ENCODE peak calls at places on chromosomes 7 and 10, in nine cellular contexts. One of them, this sample, is unnamed.

GRCh38 chr7:40072268-40072667 is 62.2 kb downstream of the MPLKIP start:
- DNase-seq in HCT116: no peak
- DNase-seq in naive thymus-derived CD4-positive, alpha-beta T cell: no peak
- DNase-seq in right cardiac atrium: no peak
- DNase-seq in mesenchymal stem cell: no peak
- DNase-seq in endodermal cell: no peak
- DNase-seq in esophagus muscularis mucosa: no peak
- DNase-seq in tibial artery: no peak
- DNase-seq in HepG2: no peak
- DNase-seq in this sample: no peak

GRCh38 chr7:5647816-5648215 is 133.6 kb downstream of the RNF216 start:
- DNase-seq in esophagus muscularis mucosa: no peak
- DNase-seq in HepG2: no peak
- DNase-seq in right cardiac atrium: no peak
- DNase-seq in endodermal cell: no peak
- DNase-seq in tibial artery: no peak
- DNase-seq in mesenchymal stem cell: no peak
- DNase-seq in HCT116: no peak
- DNase-seq in naive thymus-derived CD4-positive, alpha-beta T cell: no peak
- DNase-seq in this sample: no peak

GRCh38 chr10:72784551-72785421 is 92.8 kb downstream of the MCU start:
- DNase-seq in esophagus muscularis mucosa: no peak
- DNase-seq in mesenchymal stem cell: peak; percentile 76
- DNase-seq in HepG2: no peak
- DNase-seq in HCT116: peak; percentile 21
- DNase-seq in right cardiac atrium: peak; percentile 52
- DNase-seq in naive thymus-derived CD4-positive, alpha-beta T cell: no peak
- DNase-seq in endodermal cell: peak; percentile 80
- DNase-seq in tibial artery: peak; percentile 27
- DNase-seq in this sample: peak; percentile 98

GRCh38 chr10:90769946-90770841 is 87.6 kb downstream of the HTR7 start:
- DNase-seq in esophagus muscularis mucosa: no peak
- DNase-seq in HCT116: no peak
- DNase-seq in mesenchymal stem cell: no peak
- DNase-seq in naive thymus-derived CD4-positive, alpha-beta T cell: no peak
- DNase-seq in right cardiac atrium: no peak
- DNase-seq in HepG2: no peak
- DNase-seq in endodermal cell: peak; percentile 51
- DNase-seq in tibial artery: no peak
- DNase-seq in this sample: no peak

GRCh38 chr7:43906327-43907010 is at the start of gene URGCP:
- DNase-seq in esophagus muscularis mucosa: no peak
- DNase-seq in mesenchymal stem cell: peak; percentile 38
- DNase-seq in tibial artery: peak; percentile 25
- DNase-seq in endodermal cell: peak; percentile 80
- DNase-seq in right cardiac atrium: peak; percentile 57
- DNase-seq in HepG2: no peak
- DNase-seq in naive thymus-derived CD4-positive, alpha-beta T cell: peak; percentile 52
- DNase-seq in HCT116: no peak
- DNase-seq in this sample: peak; percentile 49

GRCh38 chr10:22911889-22912762 is 15.7 kb upstream of the ARMC3 start:
- DNase-seq in HCT116: no peak
- DNase-seq in endodermal cell: no peak
- DNase-seq in naive thymus-derived CD4-positive, alpha-beta T cell: no peak
- DNase-seq in HepG2: peak; percentile 56
- DNase-seq in tibial artery: no peak
- DNase-seq in mesenchymal stem cell: peak; percentile 34
- DNase-seq in esophagus muscularis mucosa: no peak
- DNase-seq in right cardiac atrium: no peak
- DNase-seq in this sample: no peak

GRCh38 chr7:3682028-3682712 is 381.1 kb downstream of the SDK1 start:
- DNase-seq in naive thymus-derived CD4-positive, alpha-beta T cell: no peak
- DNase-seq in HepG2: peak; percentile 20
- DNase-seq in HCT116: no peak
- DNase-seq in mesenchymal stem cell: peak; percentile 53
- DNase-seq in right cardiac atrium: no peak
- DNase-seq in tibial artery: no peak
- DNase-seq in esophagus muscularis mucosa: no peak
- DNase-seq in endodermal cell: no peak
- DNase-seq in this sample: no peak

GRCh38 chr7:90726623-90727022 is 130.5 kb downstream of the CDK14 start:
- DNase-seq in endodermal cell: peak; percentile 55
- DNase-seq in naive thymus-derived CD4-positive, alpha-beta T cell: no peak
- DNase-seq in HepG2: no peak
- DNase-seq in esophagus muscularis mucosa: no peak
- DNase-seq in right cardiac atrium: no peak
- DNase-seq in mesenchymal stem cell: peak; percentile 72
- DNase-seq in HCT116: no peak
- DNase-seq in tibial artery: no peak
- DNase-seq in this sample: peak; percentile 47

GRCh38 chr10:71078454-71079145 is 133.8 kb upstream of the UNC5B start:
- DNase-seq in esophagus muscularis mucosa: peak; percentile 72
- DNase-seq in naive thymus-derived CD4-positive, alpha-beta T cell: no peak
- DNase-seq in endodermal cell: peak; percentile 34
- DNase-seq in HepG2: no peak
- DNase-seq in HCT116: no peak
- DNase-seq in mesenchymal stem cell: no peak
- DNase-seq in tibial artery: no peak
- DNase-seq in right cardiac atrium: no peak
- DNase-seq in this sample: no peak

GRCh38 chr7:146116452-146117219 is at the start of gene CNTNAP2:
- DNase-seq in naive thymus-derived CD4-positive, alpha-beta T cell: no peak
- DNase-seq in HCT116: no peak
- DNase-seq in mesenchymal stem cell: peak; percentile 53
- DNase-seq in tibial artery: no peak
- DNase-seq in HepG2: no peak
- DNase-seq in esophagus muscularis mucosa: no peak
- DNase-seq in endodermal cell: peak; percentile 86
- DNase-seq in right cardiac atrium: peak; percentile 6
- DNase-seq in this sample: peak; percentile 3

GRCh38 chr10:78176320-78177012 is 142.8 kb downstream of the RPS24 start:
- DNase-seq in tibial artery: no peak
- DNase-seq in mesenchymal stem cell: no peak
- DNase-seq in esophagus muscularis mucosa: no peak
- DNase-seq in endodermal cell: no peak
- DNase-seq in HepG2: peak; percentile 15
- DNase-seq in right cardiac atrium: no peak
- DNase-seq in HCT116: no peak
- DNase-seq in naive thymus-derived CD4-positive, alpha-beta T cell: no peak
- DNase-seq in this sample: no peak

GRCh38 chr10:73247509-73248258 is 629 bp upstream of the DNAJC9 start:
- DNase-seq in tibial artery: no peak
- DNase-seq in right cardiac atrium: no peak
- DNase-seq in endodermal cell: no peak
- DNase-seq in HepG2: no peak
- DNase-seq in mesenchymal stem cell: peak; percentile 20
- DNase-seq in naive thymus-derived CD4-positive, alpha-beta T cell: no peak
- DNase-seq in HCT116: no peak
- DNase-seq in esophagus muscularis mucosa: no peak
- DNase-seq in this sample: peak; percentile 50

GRCh38 chr7:145219461-145219860 is 383.6 kb upstream of the TPK1 start:
- DNase-seq in naive thymus-derived CD4-positive, alpha-beta T cell: no peak
- DNase-seq in tibial artery: no peak
- DNase-seq in endodermal cell: no peak
- DNase-seq in esophagus muscularis mucosa: no peak
- DNase-seq in mesenchymal stem cell: no peak
- DNase-seq in right cardiac atrium: peak; percentile 20
- DNase-seq in HCT116: no peak
- DNase-seq in HepG2: no peak
- DNase-seq in this sample: no peak

GRCh38 chr7:92461027-92462003 is 14.0 kb downstream of the GATAD1 start:
- DNase-seq in HCT116: peak; percentile 41
- DNase-seq in endodermal cell: peak; percentile 71
- DNase-seq in right cardiac atrium: no peak
- DNase-seq in tibial artery: no peak
- DNase-seq in esophagus muscularis mucosa: no peak
- DNase-seq in HepG2: peak; percentile 29
- DNase-seq in naive thymus-derived CD4-positive, alpha-beta T cell: peak; percentile 38
- DNase-seq in mesenchymal stem cell: peak; percentile 51
- DNase-seq in this sample: peak; percentile 61

GRCh38 chr10:46090258-46090812 is 44.3 kb upstream of the MSMB start:
- DNase-seq in HepG2: no peak
- DNase-seq in right cardiac atrium: no peak
- DNase-seq in esophagus muscularis mucosa: peak; percentile 45
- DNase-seq in mesenchymal stem cell: no peak
- DNase-seq in endodermal cell: no peak
- DNase-seq in naive thymus-derived CD4-positive, alpha-beta T cell: no peak
- DNase-seq in HCT116: no peak
- DNase-seq in tibial artery: no peak
- DNase-seq in this sample: no peak

GRCh38 chr7:29881724-29882123 is 75.4 kb downstream of the WIPF3 start:
- DNase-seq in HCT116: no peak
- DNase-seq in tibial artery: no peak
- DNase-seq in naive thymus-derived CD4-positive, alpha-beta T cell: no peak
- DNase-seq in HepG2: no peak
- DNase-seq in endodermal cell: peak; percentile 83
- DNase-seq in right cardiac atrium: no peak
- DNase-seq in mesenchymal stem cell: no peak
- DNase-seq in esophagus muscularis mucosa: no peak
- DNase-seq in this sample: no peak

GRCh38 chr10:84587789-84588188 is 259.4 kb downstream of the CCSER2 start:
- DNase-seq in right cardiac atrium: no peak
- DNase-seq in naive thymus-derived CD4-positive, alpha-beta T cell: no peak
- DNase-seq in tibial artery: no peak
- DNase-seq in endodermal cell: peak; percentile 63
- DNase-seq in HepG2: no peak
- DNase-seq in HCT116: no peak
- DNase-seq in esophagus muscularis mucosa: no peak
- DNase-seq in mesenchymal stem cell: no peak
- DNase-seq in this sample: no peak

GRCh38 chr10:100826983-100827818 is 81.8 kb downstream of the PAX2 start:
- DNase-seq in HepG2: no peak
- DNase-seq in tibial artery: no peak
- DNase-seq in HCT116: peak; percentile 56
- DNase-seq in right cardiac atrium: peak; percentile 17
- DNase-seq in endodermal cell: peak; percentile 84
- DNase-seq in naive thymus-derived CD4-positive, alpha-beta T cell: peak; percentile 30
- DNase-seq in esophagus muscularis mucosa: no peak
- DNase-seq in mesenchymal stem cell: no peak
- DNase-seq in this sample: no peak

GRCh38 chr10:92419740-92420553 is 129.0 kb downstream of the MARCHF5 start:
- DNase-seq in HepG2: peak; percentile 42
- DNase-seq in right cardiac atrium: peak; percentile 59
- DNase-seq in endodermal cell: peak; percentile 88
- DNase-seq in tibial artery: peak; percentile 43
- DNase-seq in mesenchymal stem cell: peak; percentile 50
- DNase-seq in HCT116: no peak
- DNase-seq in naive thymus-derived CD4-positive, alpha-beta T cell: no peak
- DNase-seq in esophagus muscularis mucosa: no peak
- DNase-seq in this sample: no peak

GRCh38 chr7:103341466-103341865 is 3.1 kb downstream of the DNAJC2 start:
- DNase-seq in esophagus muscularis mucosa: no peak
- DNase-seq in right cardiac atrium: no peak
- DNase-seq in endodermal cell: no peak
- DNase-seq in tibial artery: no peak
- DNase-seq in HCT116: no peak
- DNase-seq in HepG2: no peak
- DNase-seq in naive thymus-derived CD4-positive, alpha-beta T cell: no peak
- DNase-seq in mesenchymal stem cell: no peak
- DNase-seq in this sample: no peak

GRCh38 chr7:154857728-154858681 is 144.9 kb downstream of the PAXIP1 start:
- DNase-seq in HepG2: no peak
- DNase-seq in naive thymus-derived CD4-positive, alpha-beta T cell: no peak
- DNase-seq in endodermal cell: peak; percentile 68
- DNase-seq in tibial artery: no peak
- DNase-seq in esophagus muscularis mucosa: no peak
- DNase-seq in mesenchymal stem cell: no peak
- DNase-seq in right cardiac atrium: no peak
- DNase-seq in HCT116: no peak
- DNase-seq in this sample: no peak
- H3K9me3 ChIP-seq in HepG2: no peaks in the 10 kb centered on the region
- H3K9me3 ChIP-seq in naive thymus-derived CD4-positive, alpha-beta T cell: no peaks in the 10 kb centered on the region
- H3K9me3 ChIP-seq in endodermal cell: peaks cover 4% of the 10 kb centered on the region
- H3K9me3 ChIP-seq in tibial artery: no peaks in the 10 kb centered on the region
- H3K9me3 ChIP-seq in esophagus muscularis mucosa: no peaks in the 10 kb centered on the region
- H3K9me3 ChIP-seq in mesenchymal stem cell: no peaks in the 10 kb centered on the region
- H3K9me3 ChIP-seq in right cardiac atrium: no peaks in the 10 kb centered on the region
- H3K9me3 ChIP-seq in HCT116: no peaks in the 10 kb centered on the region
- H3K9me3 ChIP-seq in this sample: no peaks in the 10 kb centered on the region

GRCh38 chr10:119871881-119872609 is 598 bp downstream of the MCMBP start:
- DNase-seq in right cardiac atrium: peak; percentile 54
- DNase-seq in tibial artery: peak; percentile 35
- DNase-seq in HepG2: no peak
- DNase-seq in naive thymus-derived CD4-positive, alpha-beta T cell: peak; percentile 56
- DNase-seq in esophagus muscularis mucosa: no peak
- DNase-seq in endodermal cell: peak; percentile 88
- DNase-seq in HCT116: peak; percentile 51
- DNase-seq in mesenchymal stem cell: peak; percentile 55
- DNase-seq in this sample: peak; percentile 41
- H3K4me1 ChIP-seq in right cardiac atrium: peaks cover 2% of the 10 kb centered on the region
- H3K4me1 ChIP-seq in tibial artery: peaks cover 21% of the 10 kb centered on the region
- H3K4me1 ChIP-seq in HepG2: peaks cover 41% of the 10 kb centered on the region
- H3K4me1 ChIP-seq in naive thymus-derived CD4-positive, alpha-beta T cell: peaks cover 26% of the 10 kb centered on the region
- H3K4me1 ChIP-seq in esophagus muscularis mucosa: peaks cover 25% of the 10 kb centered on the region
- H3K4me1 ChIP-seq in endodermal cell: no peaks in the 10 kb centered on the region
- H3K4me1 ChIP-seq in HCT116: peaks cover 23% of the 10 kb centered on the region
- H3K4me1 ChIP-seq in mesenchymal stem cell: peaks cover 3% of the 10 kb centered on the region
- H3K4me1 ChIP-seq in this sample: peaks cover 9% of the 10 kb centered on the region

DNA sequence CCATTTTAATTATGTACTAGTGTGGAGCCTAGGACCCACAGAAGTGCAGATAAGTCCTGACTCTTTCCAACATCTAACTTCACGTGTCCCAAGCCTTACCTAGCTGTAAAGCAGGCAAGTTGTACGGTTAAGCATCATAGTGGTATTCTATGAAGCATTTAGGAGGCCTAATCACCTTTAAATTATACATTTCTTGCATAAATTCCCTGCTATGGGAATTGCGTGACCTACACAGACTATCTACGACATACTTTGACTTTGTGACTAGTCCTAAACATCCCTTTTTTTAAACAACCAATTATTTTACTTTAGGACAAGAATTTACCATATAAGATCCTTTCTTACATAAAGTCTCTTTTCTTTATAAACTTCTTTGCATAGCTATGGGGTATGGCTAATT is 37.7 kb upstream of the LRGUK start:
- DNase-seq in esophagus muscularis mucosa: no peak
- DNase-seq in mesenchymal stem cell: no peak
- DNase-seq in HCT116: no peak
- DNase-seq in right cardiac atrium: no peak
- DNase-seq in endodermal cell: no peak
- DNase-seq in HepG2: no peak
- DNase-seq in tibial artery: no peak
- DNase-seq in naive thymus-derived CD4-positive, alpha-beta T cell: no peak
- DNase-seq in this sample: peak; percentile 7
- H3K9me3 ChIP-seq in esophagus muscularis mucosa: no peaks in the 10 kb centered on the region
- H3K9me3 ChIP-seq in mesenchymal stem cell: peaks cover 29% of the 10 kb centered on the region
- H3K9me3 ChIP-seq in HCT116: peaks cover 10% of the 10 kb centered on the region
- H3K9me3 ChIP-seq in right cardiac atrium: no peaks in the 10 kb centered on the region
- H3K9me3 ChIP-seq in endodermal cell: peaks cover 81% of the 10 kb centered on the region
- H3K9me3 ChIP-seq in HepG2: peaks cover 60% of the 10 kb centered on the region
- H3K9me3 ChIP-seq in tibial artery: peaks cover 13% of the 10 kb centered on the region
- H3K9me3 ChIP-seq in naive thymus-derived CD4-positive, alpha-beta T cell: no peaks in the 10 kb centered on the region
- H3K9me3 ChIP-seq in this sample: peaks cover 27% of the 10 kb centered on the region

DNA sequence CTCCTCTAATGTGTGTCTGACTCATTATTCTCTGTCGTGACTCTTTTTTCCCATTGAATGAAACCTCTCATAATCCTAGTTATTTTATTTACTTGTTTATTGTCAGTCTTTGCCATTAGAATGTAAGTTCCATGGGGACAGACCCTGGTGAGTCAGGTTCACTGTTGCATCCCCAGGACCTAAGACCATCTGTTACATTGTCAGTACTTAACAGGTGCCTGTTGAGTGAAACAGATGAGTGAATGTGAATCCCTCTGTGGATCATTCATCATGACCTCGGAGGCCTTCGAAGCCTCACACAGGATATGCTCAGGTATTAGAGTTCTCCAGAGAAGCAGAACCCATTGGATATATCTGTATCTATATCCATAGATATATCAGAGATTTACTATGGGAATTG is 120.1 kb downstream of the PFKFB3 start:
- DNase-seq in tibial artery: no peak
- DNase-seq in right cardiac atrium: no peak
- DNase-seq in endodermal cell: no peak
- DNase-seq in esophagus muscularis mucosa: no peak
- DNase-seq in naive thymus-derived CD4-positive, alpha-beta T cell: no peak
- DNase-seq in HepG2: no peak
- DNase-seq in mesenchymal stem cell: no peak
- DNase-seq in HCT116: no peak
- DNase-seq in this sample: no peak
- H3K4me1 ChIP-seq in tibial artery: peaks cover 4% of the 10 kb centered on the region
- H3K4me1 ChIP-seq in right cardiac atrium: no peaks in the 10 kb centered on the region
- H3K4me1 ChIP-seq in endodermal cell: no peaks in the 10 kb centered on the region
- H3K4me1 ChIP-seq in esophagus muscularis mucosa: no peaks in the 10 kb centered on the region
- H3K4me1 ChIP-seq in naive thymus-derived CD4-positive, alpha-beta T cell: no peaks in the 10 kb centered on the region
- H3K4me1 ChIP-seq in HepG2: no peaks in the 10 kb centered on the region
- H3K4me1 ChIP-seq in mesenchymal stem cell: peaks cover 6% of the 10 kb centered on the region
- H3K4me1 ChIP-seq in HCT116: peaks cover 12% of the 10 kb centered on the region
- H3K4me1 ChIP-seq in this sample: no peaks in the 10 kb centered on the region